ENCODE peak calls at places on chromosome 14, in nine cellular contexts. D, Q, A, W, S, Y, L, M and C are unnamed samples.
A peak's percentile ranks its signal among the peaks of the same experiment; 100 is the strongest.

GRCh38 chr14:74898083-74898482 is 16.4 kb downstream of the DLST start:
- DNase-seq in D (no peak), Q (no peak), A (no peak), W (no peak), S (no peak), Y (no peak), L (no peak), M (no peak), C (no peak)

GRCh38 chr14:61461808-61462275 is 140.5 kb downstream of the PRKCH start:
- DNase-seq in D (peak; percentile 80), Q (peak; percentile 76), A (no peak), W (peak; percentile 57), S (no peak), Y (no peak), L (peak; percentile 49), M (no peak), C (no peak)

GRCh38 chr14:58617619-58618018 is 20.1 kb upstream of the DACT1 start:
- DNase-seq in D (no peak), Q (no peak), A (no peak), W (no peak), S (no peak), Y (no peak), L (no peak), M (no peak), C (no peak)

GRCh38 chr14:26930576-26930975 is 332.7 kb upstream of the NOVA1 start:
- DNase-seq in D (no peak), Q (no peak), A (no peak), W (no peak), S (no peak), Y (no peak), L (no peak), M (no peak), C (no peak)

GRCh38 chr14:60681271-60681670 is 32.0 kb upstream of the SIX1 start:
- DNase-seq in D (no peak), Q (no peak), A (no peak), W (no peak), S (no peak), Y (no peak), L (no peak), M (no peak), C (no peak)

GRCh38 chr14:81396108-81396507 is 4.0 kb downstream of the STON2 start:
- DNase-seq in D (no peak), Q (no peak), A (no peak), W (no peak), S (no peak), Y (no peak), L (no peak), M (no peak), C (no peak)

GRCh38 chr14:72864712-72865365 is 29.1 kb downstream of the DPF3 start:
- DNase-seq in D (no peak), Q (no peak), A (peak; percentile 29), W (no peak), S (no peak), Y (no peak), L (no peak), M (no peak), C (no peak)

GRCh38 chr14:69044965-69045555 is 66.0 kb upstream of the ACTN1 start:
- DNase-seq in D (no peak), Q (no peak), A (peak; percentile 51), W (no peak), S (no peak), Y (peak; percentile 64), L (no peak), M (no peak), C (no peak)

GRCh38 chr14:50218501-50218900 is 12.9 kb downstream of the SOS2 start:
- DNase-seq in D (no peak), Q (no peak), A (no peak), W (no peak), S (no peak), Y (no peak), L (no peak), M (no peak), C (no peak)

GRCh38 chr14:40004871-40005503 is 572.8 kb upstream of the FBXO33 start:
- DNase-seq in D (no peak), Q (no peak), A (no peak), W (no peak), S (no peak), Y (no peak), L (no peak), M (no peak), C (no peak)

GRCh38 chr14:34971381-34971780 is 11.4 kb upstream of the SRP54 start:
- DNase-seq in D (no peak), Q (peak; percentile 50), A (no peak), W (no peak), S (no peak), Y (no peak), L (no peak), M (no peak), C (no peak)

GRCh38 chr14:34966413-34966812 is 16.4 kb upstream of the SRP54 start:
- DNase-seq in D (no peak), Q (no peak), A (no peak), W (no peak), S (no peak), Y (no peak), L (no peak), M (no peak), C (no peak)

GRCh38 chr14:34971801-34972200 is 11.0 kb upstream of the SRP54 start:
- DNase-seq in D (no peak), Q (peak; percentile 3), A (no peak), W (no peak), S (no peak), Y (no peak), L (no peak), M (no peak), C (no peak)

GRCh38 chr14:34965912-34966311 is 16.9 kb upstream of the SRP54 start:
- DNase-seq in D (no peak), Q (no peak), A (no peak), W (no peak), S (no peak), Y (no peak), L (no peak), M (no peak), C (no peak)

DNA sequence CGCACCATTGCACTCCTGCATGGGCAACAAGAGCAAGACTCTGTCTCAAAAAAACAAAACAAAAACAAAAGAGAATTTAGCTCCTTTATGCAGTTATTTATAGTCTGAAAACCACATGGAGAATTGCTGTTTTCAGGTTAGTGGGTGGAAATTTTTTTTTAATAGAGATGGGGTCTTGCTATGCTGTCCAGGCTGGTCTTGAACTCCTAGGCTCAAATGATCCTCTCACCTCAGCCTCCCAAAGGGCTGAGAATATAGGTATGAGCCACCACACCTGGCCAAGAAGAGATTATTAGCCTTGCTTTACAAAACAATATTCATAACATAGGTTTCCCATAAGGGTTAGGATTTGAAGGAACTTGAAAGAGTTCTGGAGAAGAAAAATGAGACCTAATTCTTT is 12.1 kb upstream of the SRP54 start:
- DNase-seq in D (no peak), Q (no peak), A (no peak), W (no peak), S (no peak), Y (no peak), L (no peak), M (no peak), C (no peak)
- TF ChIP-seq CTCF in D (no peak), Q (no peak), A (no peak), W (no peak), S (no peak), Y (no peak), L (no peak), M (no peak), C (no peak)

GRCh38 chr14:32667287-32667686 is 271.4 kb upstream of the NPAS3 start:
- DNase-seq in D (no peak), Q (no peak), A (no peak), W (no peak), S (no peak), Y (no peak), L (no peak), M (no peak), C (no peak)

GRCh38 chr14:32666310-32666709 is 272.4 kb upstream of the NPAS3 start:
- DNase-seq in D (no peak), Q (no peak), A (no peak), W (no peak), S (no peak), Y (no peak), L (no peak), M (no peak), C (no peak)

GRCh38 chr14:32667791-32668190 is 270.9 kb upstream of the NPAS3 start:
- DNase-seq in D (no peak), Q (no peak), A (no peak), W (no peak), S (no peak), Y (no peak), L (no peak), M (no peak), C (no peak)

GRCh38 chr14:32669416-32669815 is 269.3 kb upstream of the NPAS3 start:
- DNase-seq in D (no peak), Q (no peak), A (no peak), W (no peak), S (no peak), Y (no peak), L (no peak), M (no peak), C (no peak)
- TF ChIP-seq CTCF in D (no peak), Q (no peak), A (no peak), W (no peak), S (no peak), Y (no peak), L (no peak), M (no peak), C (no peak)

DNA sequence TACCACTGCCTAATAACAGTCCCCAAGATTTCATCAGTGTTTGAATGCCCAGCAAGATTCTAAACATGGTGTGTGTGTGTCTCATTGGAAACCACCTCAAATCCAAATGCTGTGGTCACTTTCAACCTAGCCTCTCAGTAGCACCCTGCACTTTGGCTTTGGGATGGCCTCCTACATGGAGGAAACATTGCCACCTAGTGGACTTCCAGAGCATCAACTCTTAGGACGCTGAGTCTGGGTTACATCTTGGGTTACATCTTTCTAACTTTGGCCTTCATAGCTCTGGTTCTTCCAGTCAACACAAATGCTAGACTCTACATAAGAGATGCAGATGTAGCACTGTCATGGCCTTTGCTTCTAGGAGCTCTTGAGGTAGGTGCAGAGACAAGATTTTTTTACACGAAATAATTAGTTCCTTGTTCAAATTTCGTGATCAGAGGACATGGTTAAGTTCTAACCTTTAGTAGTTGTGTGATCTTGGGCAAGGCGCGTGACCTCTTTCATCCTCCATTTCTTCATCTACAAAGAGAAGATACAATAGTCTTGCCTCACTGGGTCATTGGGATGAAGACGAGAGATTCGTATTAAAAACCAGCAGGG is 113.5 kb upstream of the VASH1 start:
- DNase-seq in D (peak; percentile 90), Q (peak; percentile 46), A (no peak), W (peak; percentile 36), S (no peak), Y (no peak), L (no peak), M (no peak), C (peak; percentile 23)
- TF ChIP-seq CTCF in D (peak; percentile 85), Q (peak; percentile 91), A (peak; percentile 88), W (peak; percentile 83), S (peak; percentile 81), Y (no peak), L (peak; percentile 59), M (no peak), C (peak; percentile 88)

DNA sequence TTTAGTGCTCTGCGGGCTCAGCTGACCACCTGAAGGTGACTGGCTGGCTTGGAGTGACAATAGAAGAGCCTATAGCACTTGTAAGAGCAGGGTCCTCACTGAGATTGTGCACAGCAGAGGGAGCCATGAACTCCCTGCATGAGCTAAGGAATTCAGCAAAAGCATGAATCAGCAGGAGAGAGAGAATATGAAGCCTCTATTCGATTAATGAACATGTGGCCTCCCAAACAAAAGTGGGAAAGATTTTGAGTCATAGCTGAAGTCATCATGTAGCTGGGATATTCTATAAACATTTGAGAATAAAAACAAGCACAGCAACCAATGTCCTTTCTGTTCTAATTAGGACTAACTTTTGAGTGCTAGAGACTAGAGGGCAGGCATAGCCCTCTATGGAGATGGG is 626.6 kb downstream of the DIO2 start:
- DNase-seq in D (no peak), Q (peak; percentile 85), A (no peak), W (no peak), S (no peak), Y (no peak), L (no peak), M (no peak), C (peak; percentile 71)
- TF ChIP-seq CTCF in D (no peak), Q (peak; percentile 43), A (no peak), W (no peak), S (no peak), Y (no peak), L (no peak), M (no peak), C (peak; percentile 66)